ENCODE peak calls at places on chromosomes 2 and 18, in five cellular contexts. G is IMR-90, K is neuronal stem cell, U is trophoblast cell, X is mesenchymal stem cell. C is an unnamed sample.

GRCh38 chr2:137221797-137222492 is 456.6 kb downstream of the THSD7B start:
- DNase-seq in G (no peak), K (no peak), X (no peak), U (no peak), C (no peak)

GRCh38 chr2:36511858-36512630 is 85.9 kb downstream of the FEZ2 start:
- DNase-seq in U (no peak), X (no peak), K (no peak), G (no peak), C (no peak)

GRCh38 chr2:128057334-128057733 is 29.5 kb upstream of the SAP130 start:
- DNase-seq in K (no peak), U (no peak), G (no peak), X (no peak), C (no peak)

GRCh38 chr2:144163592-144163991 is 356.3 kb downstream of the ZEB2 start:
- DNase-seq in K (no peak), X (no peak), G (no peak), U (no peak), C (no peak)

GRCh38 chr18:2218101-2218500 is 353.2 kb downstream of the METTL4 start:
- DNase-seq in G (no peak), U (no peak), K (no peak), X (no peak), C (no peak)

GRCh38 chr2:230793573-230794359 is 71.0 kb upstream of the ITM2C start:
- DNase-seq in U (peak; percentile 85), K (no peak), X (peak; percentile 100), G (peak; percentile 100), C (no peak)

GRCh38 chr2:64267699-64268098 is 123.5 kb upstream of the PELI1 start:
- DNase-seq in U (no peak), G (no peak), X (no peak), K (no peak), C (peak; percentile 95)

GRCh38 chr2:120743657-120744056 is 8.0 kb downstream of the GLI2 start:
- DNase-seq in U (no peak), X (no peak), K (no peak), G (no peak), C (no peak)

GRCh38 chr18:74784791-74785190 is 187.1 kb downstream of the ZNF407 start:
- DNase-seq in K (no peak), X (no peak), U (no peak), G (no peak), C (no peak)

GRCh38 chr18:74790451-74790850 is 192.8 kb downstream of the ZNF407 start:
- DNase-seq in X (no peak), G (no peak), K (no peak), U (no peak), C (no peak)

GRCh38 chr18:74788657-74789056 is 191.0 kb downstream of the ZNF407 start:
- DNase-seq in U (no peak), X (no peak), G (no peak), K (no peak), C (no peak)

GRCh38 chr18:74789078-74789477 is 191.4 kb downstream of the ZNF407 start:
- DNase-seq in U (no peak), G (no peak), X (no peak), K (no peak), C (no peak)

DNA sequence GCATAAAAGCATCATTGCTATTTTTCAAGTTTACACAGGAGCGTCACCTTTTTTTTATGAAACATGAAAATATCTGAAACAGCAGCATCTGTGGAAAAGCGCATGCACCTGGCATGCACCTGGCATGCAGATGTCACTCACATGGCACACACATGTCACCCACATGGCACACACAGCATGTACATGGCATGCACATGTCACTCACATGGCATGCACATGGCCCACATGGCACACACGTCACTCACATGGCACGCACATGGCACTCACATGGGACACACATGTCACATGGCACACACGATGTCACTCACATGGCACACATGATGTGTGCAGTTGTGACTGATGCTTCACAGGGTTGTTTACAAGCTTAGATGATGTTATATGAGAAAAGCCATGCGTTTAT is 188.0 kb downstream of the ZNF407 start:
- DNase-seq in U (no peak), X (no peak), G (no peak), K (no peak), C (no peak)
- H3K23ac ChIP-seq in U (peak overlapping the region; percentile 6), X (no peak overlapping the region), G (no peak overlapping the region), K (peak overlapping the region; percentile 29), C (no peak overlapping the region)

DNA sequence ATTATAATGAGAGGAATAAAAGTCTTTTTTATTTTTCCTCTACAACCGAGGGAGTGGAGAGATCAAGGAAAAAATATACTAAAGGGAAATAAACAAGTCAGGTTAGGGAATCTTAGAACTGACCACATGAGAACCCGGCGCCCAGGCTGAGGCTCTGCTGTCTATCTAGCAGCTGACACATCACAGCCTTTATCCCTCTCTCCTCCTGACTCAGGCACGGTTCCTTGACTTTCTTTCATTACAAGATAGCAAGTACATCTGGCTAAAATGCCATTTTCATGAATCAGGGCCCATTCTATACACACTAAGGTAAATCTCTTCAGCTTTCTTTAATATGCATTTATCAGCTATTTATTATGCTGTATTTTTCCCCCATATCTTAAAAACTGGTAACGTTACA is 296.0 kb downstream of the TMX3 start:
- DNase-seq in X (peak; percentile 69), K (no peak), U (peak; percentile 83), G (peak; percentile 93), C (no peak)
- H3K4me3 ChIP-seq in X (no peak overlapping the region), K (no peak overlapping the region), U (no peak overlapping the region), G (no peak overlapping the region), C (no peak overlapping the region)

DNA sequence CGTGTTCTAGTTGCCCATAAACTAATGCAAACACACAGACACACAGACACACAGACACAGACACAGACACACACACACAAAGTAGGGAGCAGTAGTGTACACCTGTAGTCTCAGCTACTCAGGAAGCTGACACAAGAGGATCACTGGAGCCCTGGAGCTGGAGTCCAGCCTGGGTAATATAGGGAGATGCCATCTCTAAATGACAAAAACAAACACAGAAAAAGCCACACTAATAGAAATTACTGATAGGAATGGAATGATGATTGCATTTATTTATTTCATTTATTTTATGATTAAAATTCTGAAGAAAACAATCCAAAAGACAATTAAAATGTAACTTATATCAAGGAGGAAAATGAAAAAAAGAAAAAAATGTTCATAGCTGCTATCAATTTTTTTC is 30.8 kb downstream of the TCF4 start:
- DNase-seq in K (no peak), U (no peak), X (no peak), G (no peak), C (no peak)
- H3K23ac ChIP-seq in K (no peak overlapping the region), U (no peak overlapping the region), X (no peak overlapping the region), G (no peak overlapping the region), C (no peak overlapping the region)

DNA sequence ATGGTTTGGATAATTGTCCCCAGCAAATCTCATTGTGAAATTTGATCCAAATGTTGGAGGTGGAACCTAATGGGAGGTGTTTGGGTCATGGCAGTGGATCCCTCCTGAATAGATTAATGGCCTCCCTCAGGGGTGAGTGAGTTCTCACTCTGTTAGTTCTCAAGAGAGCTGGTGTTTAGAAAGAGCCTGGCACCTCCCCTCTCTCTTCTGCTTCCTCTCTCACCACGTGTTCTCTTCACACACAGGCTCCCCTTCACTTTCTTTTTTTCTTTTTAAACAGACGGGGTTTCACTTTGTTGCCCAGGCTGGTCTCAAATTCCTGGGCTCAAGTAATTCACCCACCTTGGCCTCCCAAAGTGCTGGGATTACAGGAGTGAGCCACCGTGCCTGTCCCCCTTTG is 111.6 kb upstream of the LTBP1 start:
- DNase-seq in U (no peak), X (no peak), K (no peak), G (no peak), C (no peak)
- H3K4me3 ChIP-seq in U (no peak overlapping the region), X (no peak overlapping the region), K (no peak overlapping the region), G (no peak overlapping the region), C (no peak overlapping the region)

GRCh38 chr18:49020129-49020528 is 69.4 kb upstream of the SMAD7 start:
- DNase-seq in X (no peak), K (no peak), G (no peak), U (no peak), C (no peak)

GRCh38 chr18:49018961-49019445 is 68.2 kb upstream of the SMAD7 start:
- DNase-seq in K (no peak), U (no peak), X (no peak), G (no peak), C (no peak)

GRCh38 chr18:49018553-49018943 is 67.8 kb upstream of the SMAD7 start:
- DNase-seq in U (no peak), G (no peak), K (no peak), X (no peak), C (no peak)

GRCh38 chr18:49020621-49021021 is 69.9 kb upstream of the SMAD7 start:
- DNase-seq in K (no peak), G (peak; percentile 17), U (no peak), X (peak; percentile 29), C (no peak)

GRCh38 chr18:49019446-49020045 is 68.8 kb upstream of the SMAD7 start:
- DNase-seq in K (no peak), U (no peak), X (peak; percentile 29), G (peak; percentile 42), C (no peak)
- H3K23ac ChIP-seq in K (peak overlapping the region; percentile 20), U (peak overlapping the region; percentile 31), X (no peak overlapping the region), G (peak overlapping the region; percentile 6), C (no peak overlapping the region)